ENCODE peak calls at places on chromosome 14, in six cellular contexts. E is ascending aorta, H is sigmoid colon, C is cardiac muscle cell, R is astrocyte, U is heart left ventricle. X is an unnamed sample. For H3K9me3, the result is how much of the 10 kb centered on the place peaks cover.

GRCh38 chr14:32473476-32473875 is 144.4 kb downstream of the AKAP6 start:
- DNase-seq in U (no peak), R (peak), H (peak), E (no peak), C (peak), X (no peak)

GRCh38 chr14:77023001-77023996 is 5.2 kb downstream of the IRF2BPL start:
- DNase-seq in R (peak), C (peak), U (no peak), E (no peak), H (peak), X (no peak)

GRCh38 chr14:64095620-64096019 is 198.6 kb downstream of the ESR2 start:
- DNase-seq in U (no peak), E (no peak), R (peak), H (no peak), C (peak), X (no peak)

GRCh38 chr14:68956728-68957127 is 22.4 kb downstream of the ACTN1 start:
- DNase-seq in H (no peak), R (no peak), U (no peak), E (no peak), C (no peak), X (no peak)

GRCh38 chr14:101104485-101104884 is 201.0 kb upstream of the RTL1 start:
- DNase-seq in R (no peak), H (no peak), C (no peak), U (no peak), E (no peak), X (no peak)

GRCh38 chr14:56129941-56130340 is 11.7 kb downstream of the PELI2 start:
- DNase-seq in C (peak), H (no peak), R (no peak), E (no peak), U (peak), X (no peak)

GRCh38 chr14:78170203-78170602 is at the start of gene NRXN3:
- DNase-seq in R (peak), C (no peak), E (no peak), H (no peak), U (no peak), X (no peak)

GRCh38 chr14:70186826-70187483 is 1.8 kb downstream of the SLC8A3 start:
- DNase-seq in R (no peak), E (no peak), C (peak), H (no peak), U (no peak), X (no peak)

GRCh38 chr14:104693482-104694431 is 4.3 kb downstream of the INF2 start:
- DNase-seq in R (no peak), U (peak), H (no peak), C (no peak), E (no peak), X (no peak)

GRCh38 chr14:67265131-67265530 is 23.9 kb downstream of the PALS1 start:
- DNase-seq in E (no peak), U (no peak), H (no peak), C (peak), R (peak), X (no peak)

GRCh38 chr14:90452366-90452765 is 55.5 kb downstream of the CALM1 start:
- DNase-seq in U (no peak), E (no peak), C (no peak), R (no peak), H (no peak), X (no peak)

GRCh38 chr14:92726933-92727262 is 21.5 kb downstream of the LGMN start:
- DNase-seq in U (no peak), C (no peak), R (no peak), H (no peak), E (no peak), X (no peak)

GRCh38 chr14:63650336-63650952 is 8.8 kb upstream of the WDR89 start:
- DNase-seq in C (peak), U (no peak), E (no peak), H (no peak), R (no peak), X (peak)

GRCh38 chr14:22830329-22831010 is 783 bp downstream of the MRPL52 start:
- DNase-seq in C (no peak), H (no peak), R (no peak), U (no peak), E (no peak), X (no peak)

GRCh38 chr14:24403294-24404013 is 4.7 kb downstream of the NYNRIN start:
- DNase-seq in C (peak), R (no peak), H (peak), U (no peak), E (no peak), X (no peak)

GRCh38 chr14:103156733-103157411 is 33.6 kb downstream of the TNFAIP2 start:
- DNase-seq in R (no peak), E (no peak), H (no peak), C (no peak), U (no peak), X (no peak)
- H3K9me3 ChIP-seq in R (under half), E (under half), H (under half), C (under half), U (under half), X (under half)

GRCh38 chr14:95695051-95695450 is 8.8 kb downstream of the TCL1B start:
- DNase-seq in H (no peak), R (no peak), C (no peak), U (no peak), E (no peak), X (no peak)

GRCh38 chr14:95696741-95697140 is 10.5 kb downstream of the TCL1B start:
- DNase-seq in R (no peak), E (no peak), C (no peak), U (no peak), H (no peak), X (no peak)

GRCh38 chr14:95698287-95698686 is 12.1 kb downstream of the TCL1B start:
- DNase-seq in C (no peak), H (no peak), U (no peak), E (no peak), R (no peak), X (no peak)

GRCh38 chr14:95697764-95698163 is 11.5 kb downstream of the TCL1B start:
- DNase-seq in C (no peak), H (no peak), R (no peak), E (no peak), U (no peak), X (no peak)

GRCh38 chr14:95695913-95696312 is 9.7 kb downstream of the TCL1B start:
- DNase-seq in U (no peak), H (no peak), R (no peak), C (no peak), E (no peak), X (no peak)
- H3K4me3 ChIP-seq in U (no peak), H (no peak), R (no peak), C (no peak), E (no peak), X (no peak)

DNA sequence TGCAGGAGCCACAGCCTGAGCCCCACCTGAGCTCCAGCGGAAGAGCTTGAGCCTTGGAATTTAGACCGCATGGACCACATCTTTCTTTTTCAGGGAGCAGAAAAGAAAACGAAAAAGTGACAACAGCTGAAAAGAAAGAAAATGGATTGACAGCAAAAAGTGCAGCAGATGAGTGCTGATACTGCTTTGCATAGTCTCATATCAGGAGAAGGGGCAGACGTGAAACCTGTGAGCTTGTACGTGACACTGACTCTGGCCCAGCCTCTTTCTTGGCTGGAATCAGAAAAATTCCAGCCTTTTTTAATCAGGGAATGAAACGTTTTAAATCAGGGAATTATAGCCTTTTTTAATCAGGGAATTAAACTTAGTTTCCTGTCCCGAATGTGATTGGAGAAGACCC is 1296.5 kb downstream of the TMEM121 start:
- DNase-seq in C (no peak), R (no peak), U (no peak), E (no peak), H (no peak), X (no peak)
- H3K9me3 ChIP-seq in C (under half), R (under half), U (under half), E (under half), H (under half), X (under half)

GRCh38 chr14:75328575-75328974 is 49.9 kb downstream of the FOS start:
- DNase-seq in R (no peak), C (no peak), U (no peak), H (peak), E (no peak), X (no peak)

GRCh38 chr14:75339059-75339458 is 60.4 kb downstream of the FOS start:
- DNase-seq in H (no peak), R (peak), C (peak), E (no peak), U (no peak), X (no peak)

GRCh38 chr14:75333523-75334190 is 55.0 kb downstream of the FOS start:
- DNase-seq in E (no peak), H (peak), C (no peak), U (no peak), R (no peak), X (no peak)

GRCh38 chr14:75335588-75335987 is 57.0 kb downstream of the FOS start:
- DNase-seq in R (no peak), H (peak), C (no peak), E (no peak), U (no peak), X (no peak)

GRCh38 chr14:75334191-75335051 is 55.8 kb downstream of the FOS start:
- DNase-seq in C (peak), R (no peak), E (peak), U (peak), H (peak), X (peak)
- H3K4me3 ChIP-seq in C (no peak), R (no peak), E (no peak), U (peak), H (peak), X (peak)

GRCh38 chr14:98855926-98856325 is 416.1 kb downstream of the BCL11B start:
- DNase-seq in E (no peak), U (no peak), C (no peak), R (no peak), H (no peak), X (no peak)
- H3K9me3 ChIP-seq in E (under half), U (under half), C (under half), R (under half), H (under half), X (under half)